ENCODE peak calls at places on chromosomes 2 and 18, in nine cellular contexts. S is HFF-Myc, J is DND-41, W is astrocyte of the spinal cord, L is fibroblast of villous mesenchyme, I is heart left ventricle, F is IMR-90, D is epithelial cell of esophagus, T is GM23338. Y is an unnamed sample.

GRCh38 chr2:219289537-219290361 is 10.6 kb downstream of the DNAJB2 start:
- DNase-seq in T (no peak), I (peak), L (peak), J (no peak), D (peak), S (peak), W (peak), F (peak), Y (no peak)

GRCh38 chr2:71882949-71883472 is 264.7 kb downstream of the CYP26B1 start:
- DNase-seq in J (no peak), I (peak), T (no peak), L (peak), W (peak), F (peak), D (peak), S (peak), Y (peak)

GRCh38 chr18:77127769-77128671 is 4.6 kb downstream of the MBP start:
- DNase-seq in F (peak), W (peak), S (peak), J (peak), I (no peak), T (no peak), L (peak), D (peak), Y (peak)

GRCh38 chr2:68812256-68812655 is 58.9 kb downstream of the BMP10 start:
- DNase-seq in D (no peak), F (peak), W (no peak), L (no peak), I (no peak), J (no peak), S (no peak), T (no peak), Y (no peak)

GRCh38 chr2:171434671-171434980 is 600 bp downstream of the DCAF17 start:
- DNase-seq in S (no peak), W (no peak), L (no peak), I (no peak), J (no peak), F (no peak), D (no peak), T (peak), Y (no peak)

GRCh38 chr2:240922234-240922981 is 16.3 kb downstream of the CROCC2 start:
- DNase-seq in S (no peak), D (no peak), F (no peak), T (no peak), I (peak), J (no peak), W (no peak), L (no peak), Y (no peak)

GRCh38 chr2:198374375-198375072 is 570.1 kb downstream of the PLCL1 start:
- DNase-seq in L (peak), D (peak), W (peak), T (peak), I (no peak), S (peak), F (peak), J (peak), Y (peak)

GRCh38 chr18:51279367-51279984 is 82.0 kb upstream of the MEX3C start:
- DNase-seq in F (no peak), S (no peak), W (no peak), J (no peak), T (no peak), I (no peak), D (no peak), L (no peak), Y (peak)

GRCh38 chr18:50594012-50594411 is 34.1 kb downstream of the MAPK4 start:
- DNase-seq in S (no peak), T (no peak), D (no peak), L (no peak), I (no peak), F (no peak), J (no peak), W (no peak), Y (no peak)

GRCh38 chr2:231604101-231604684 is 11.5 kb downstream of the TEX44 start:
- DNase-seq in I (peak), L (no peak), S (no peak), D (peak), F (no peak), W (no peak), J (no peak), T (peak), Y (peak)

GRCh38 chr2:102021776-102022175 is 30.0 kb downstream of the IL1R2 start:
- DNase-seq in L (no peak), W (peak), T (no peak), J (no peak), D (no peak), F (no peak), S (no peak), I (no peak), Y (no peak)

GRCh38 chr2:197309369-197310231 is 980 bp downstream of the ANKRD44 start:
- DNase-seq in I (no peak), D (no peak), W (peak), L (no peak), F (no peak), S (no peak), T (peak), J (peak), Y (peak)

GRCh38 chr2:10205201-10205475 is 82.6 kb downstream of the RRM2 start:
- DNase-seq in L (no peak), I (no peak), T (no peak), J (no peak), W (no peak), F (no peak), D (no peak), S (no peak), Y (no peak)

GRCh38 chr2:89833116-89833779 is 1141.8 kb downstream of the RPIA start:
- DNase-seq in L (no peak), W (no peak), I (no peak), T (peak), D (no peak), S (no peak), F (peak), J (no peak), Y (no peak)

GRCh38 chr2:128640847-128641360 is 322.2 kb upstream of the HS6ST1 start:
- DNase-seq in W (no peak), F (no peak), S (no peak), D (no peak), I (peak), J (peak), T (no peak), L (no peak), Y (no peak)

GRCh38 chr18:57214976-57215375 is 68.1 kb downstream of the BOD1L2 start:
- DNase-seq in J (no peak), T (no peak), S (no peak), F (no peak), W (no peak), I (no peak), D (peak), L (no peak), Y (no peak)

GRCh38 chr18:67001052-67001451 is 397.2 kb upstream of the CDH19 start:
- DNase-seq in T (no peak), D (no peak), I (no peak), L (no peak), W (no peak), F (no peak), J (no peak), S (no peak), Y (no peak)

GRCh38 chr2:85605406-85606115 is 3.1 kb upstream of the TMEM150A start:
- DNase-seq in S (peak), D (no peak), T (no peak), L (peak), I (no peak), W (peak), F (peak), J (no peak), Y (no peak)

GRCh38 chr18:21904856-21905255 is 164.3 kb downstream of the MIB1 start:
- DNase-seq in T (no peak), S (no peak), W (no peak), I (no peak), L (no peak), F (no peak), D (no peak), J (no peak), Y (no peak)

GRCh38 chr2:128362889-128363228 is 44.2 kb upstream of the HS6ST1 start:
- DNase-seq in L (peak), S (peak), J (no peak), F (peak), I (no peak), D (no peak), T (peak), W (peak), Y (no peak)

GRCh38 chr2:131042161-131042775 is 51.0 kb downstream of the FAM168B start:
- DNase-seq in W (no peak), S (no peak), F (no peak), I (no peak), L (no peak), J (peak), T (no peak), D (peak), Y (no peak)

GRCh38 chr2:187769437-187769836 is 215.2 kb upstream of the TFPI start:
- DNase-seq in I (no peak), S (no peak), L (peak), D (no peak), T (no peak), W (no peak), F (no peak), J (no peak), Y (no peak)

GRCh38 chr18:63844254-63844653 is 43.3 kb upstream of the SERPINB2 start:
- DNase-seq in W (peak), D (peak), L (peak), F (peak), S (peak), J (no peak), I (no peak), T (peak), Y (peak)

GRCh38 chr2:43707255-43707654 is 31.0 kb upstream of the C1GALT1C1L start:
- DNase-seq in W (peak), L (peak), F (peak), D (peak), T (no peak), S (peak), J (no peak), I (peak), Y (no peak)

GRCh38 chr2:148978736-148979135 is 59.8 kb upstream of the LYPD6B start:
- DNase-seq in W (no peak), L (peak), F (no peak), T (no peak), S (no peak), J (no peak), I (no peak), D (no peak), Y (no peak)

GRCh38 chr2:106885326-106885725 is 641 bp downstream of the ST6GAL2 start:
- DNase-seq in F (no peak), W (peak), L (peak), J (no peak), T (peak), I (no peak), D (no peak), S (no peak), Y (no peak)

GRCh38 chr18:48031011-48031480 is 100.6 kb upstream of the SMAD2 start:
- DNase-seq in W (peak), I (peak), F (peak), S (no peak), L (peak), D (peak), T (peak), J (peak), Y (peak)

GRCh38 chr2:8882094-8882493 is 44.7 kb upstream of the KIDINS220 start:
- DNase-seq in D (peak), I (no peak), S (no peak), F (peak), T (peak), L (peak), J (peak), W (peak), Y (peak)

GRCh38 chr2:33321236-33321731 is 155.2 kb upstream of the RASGRP3 start:
- DNase-seq in I (no peak), D (peak), J (peak), W (peak), F (peak), T (no peak), L (peak), S (peak), Y (peak)

GRCh38 chr2:238238311-238238765 is 1.5 kb downstream of the HES6 start:
- DNase-seq in S (no peak), F (no peak), D (no peak), J (no peak), I (no peak), L (no peak), T (no peak), W (no peak), Y (no peak)

GRCh38 chr18:64419156-64419555 is 270.3 kb upstream of the LINC00305 start:
- DNase-seq in J (no peak), T (no peak), W (no peak), D (no peak), L (no peak), F (no peak), I (no peak), S (no peak), Y (no peak)

GRCh38 chr2:43537137-43537536 is 58.7 kb downstream of the THADA start:
- DNase-seq in F (no peak), S (no peak), L (no peak), D (no peak), I (no peak), T (no peak), W (peak), J (no peak), Y (no peak)

GRCh38 chr18:7221424-7222155 is 9.3 kb upstream of the LRRC30 start:
- DNase-seq in T (peak), I (peak), F (peak), S (peak), L (peak), J (peak), W (peak), D (peak), Y (peak)

GRCh38 chr18:63159590-63159989 is 160.0 kb downstream of the BCL2 start:
- DNase-seq in I (no peak), L (no peak), J (no peak), D (no peak), F (no peak), T (no peak), W (no peak), S (no peak), Y (peak)

GRCh38 chr2:168136392-168136977 is 110.9 kb downstream of the STK39 start:
- DNase-seq in J (no peak), W (peak), T (peak), S (no peak), L (peak), D (peak), I (no peak), F (peak), Y (peak)

GRCh38 chr2:65057391-65058052 is 1.3 kb downstream of the CEP68 start:
- DNase-seq in F (peak), T (peak), L (peak), S (peak), J (peak), I (no peak), W (peak), D (peak), Y (peak)

GRCh38 chr2:64654993-64655666 is 1.4 kb upstream of the SERTAD2 start:
- DNase-seq in D (no peak), T (no peak), F (no peak), L (no peak), J (peak), I (no peak), W (peak), S (no peak), Y (peak)

GRCh38 chr2:45010706-45011036 is 1.4 kb upstream of the SIX2 start:
- DNase-seq in J (no peak), S (no peak), T (no peak), D (no peak), W (no peak), L (no peak), I (no peak), F (no peak), Y (no peak)

GRCh38 chr2:45014016-45014702 is 4.9 kb upstream of the SIX2 start:
- DNase-seq in J (no peak), S (no peak), W (peak), L (peak), I (peak), F (no peak), D (peak), T (peak), Y (no peak)

GRCh38 chr2:45011621-45012602 is 2.7 kb upstream of the SIX2 start:
- DNase-seq in S (no peak), W (no peak), L (no peak), I (no peak), J (no peak), D (no peak), T (no peak), F (no peak), Y (no peak)

GRCh38 chr2:45013229-45014015 is 4.2 kb upstream of the SIX2 start:
- DNase-seq in L (no peak), D (no peak), J (no peak), T (peak), W (no peak), F (no peak), I (no peak), S (no peak), Y (no peak)

DNA sequence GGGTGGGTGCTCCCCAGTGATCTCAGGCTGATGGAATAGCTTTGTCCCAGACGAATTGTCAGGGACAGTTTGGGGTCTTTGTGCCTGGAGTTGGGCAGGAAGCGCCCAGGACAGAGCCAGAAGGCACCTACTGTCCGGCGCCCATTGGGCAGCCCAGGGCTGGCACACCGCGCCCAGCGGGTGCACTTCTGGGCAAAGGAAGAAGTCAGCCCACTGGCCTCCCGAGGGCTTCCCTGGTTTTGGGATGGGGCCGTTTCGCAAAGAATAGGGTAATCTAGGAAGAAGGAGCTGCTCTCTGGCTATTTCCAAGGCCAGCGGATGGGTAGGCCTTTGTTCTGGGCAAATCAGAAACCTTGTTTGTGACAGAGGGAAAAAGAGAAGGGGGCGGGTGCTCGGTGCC is 3.5 kb upstream of the SIX2 start:
- DNase-seq in I (no peak), D (no peak), W (no peak), J (no peak), S (no peak), L (no peak), T (no peak), F (no peak), Y (no peak)
- H3K4me3 ChIP-seq in I (no peak), D (no peak), W (no peak), J (no peak), S (no peak), L (no peak), T (peak), F (no peak), Y (no peak)

GRCh38 chr2:16320716-16321115 is 344.9 kb downstream of the CYRIA start:
- DNase-seq in S (no peak), F (no peak), J (no peak), I (no peak), T (peak), D (no peak), L (no peak), W (no peak), Y (no peak)

GRCh38 chr2:16322308-16323130 is 343.1 kb downstream of the CYRIA start:
- DNase-seq in L (no peak), T (no peak), D (no peak), S (no peak), W (no peak), F (no peak), J (no peak), I (no peak), Y (no peak)

GRCh38 chr2:16321256-16321655 is 344.4 kb downstream of the CYRIA start:
- DNase-seq in J (no peak), W (no peak), F (no peak), L (no peak), D (no peak), S (no peak), T (no peak), I (no peak), Y (no peak)

GRCh38 chr2:16323131-16323520 is 342.5 kb downstream of the CYRIA start:
- DNase-seq in F (no peak), S (no peak), J (no peak), I (no peak), W (no peak), D (no peak), T (no peak), L (no peak), Y (no peak)

GRCh38 chr2:16321872-16322271 is 343.8 kb downstream of the CYRIA start:
- DNase-seq in S (no peak), J (no peak), L (no peak), I (no peak), D (no peak), F (no peak), W (no peak), T (peak), Y (no peak)
- TF ChIP-seq CTCF in S (peak), J (no peak), L (no peak), I (no peak), D (no peak), F (no peak), W (no peak), T (peak), Y (no peak)

DNA sequence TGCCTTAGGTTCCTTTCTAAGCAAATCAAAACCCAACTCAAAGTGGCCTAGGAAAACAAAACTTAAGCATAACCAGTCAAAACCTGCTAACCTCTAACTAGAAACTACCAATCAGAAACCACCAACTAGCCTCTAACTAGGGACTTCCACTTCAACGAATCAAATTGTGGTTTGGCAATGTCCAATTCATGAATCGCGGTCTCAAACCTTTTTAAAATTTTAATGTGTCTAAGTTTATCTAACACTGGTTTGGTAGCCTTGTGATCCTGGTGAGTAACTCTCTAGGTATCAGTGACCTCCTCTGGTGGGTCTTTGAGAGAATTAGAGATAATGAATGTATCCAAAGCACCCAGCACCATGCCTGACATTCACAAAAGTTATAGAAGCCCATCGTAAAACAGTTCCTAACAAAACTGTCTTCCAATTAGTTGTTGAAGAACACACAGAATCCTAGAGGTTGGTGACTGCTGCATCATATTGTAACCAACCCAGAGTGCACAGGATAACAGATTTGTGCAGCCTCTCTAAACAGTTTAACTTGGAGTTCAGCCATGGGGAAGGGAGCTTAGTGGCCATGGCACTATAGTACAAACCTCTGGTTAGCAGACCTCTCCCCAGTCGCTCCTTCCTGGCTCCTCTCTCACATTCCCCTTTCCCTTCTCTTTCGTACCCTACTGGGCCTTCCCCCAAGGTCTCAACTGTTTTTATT is 45.2 kb upstream of the B3GNT2 start:
- DNase-seq in L (no peak), W (peak), T (peak), J (no peak), D (no peak), I (no peak), S (no peak), F (peak), Y (peak)
- H3K4me3 ChIP-seq in L (no peak), W (no peak), T (peak), J (no peak), D (no peak), I (no peak), S (no peak), F (no peak), Y (no peak)

GRCh38 chr2:54760310-54760709 is 36.8 kb downstream of the EML6 start:
- DNase-seq in J (no peak), F (no peak), D (no peak), L (no peak), S (no peak), W (no peak), I (no peak), T (no peak), Y (peak)

GRCh38 chr2:54767921-54768320 is 44.5 kb downstream of the EML6 start:
- DNase-seq in S (no peak), I (no peak), W (peak), L (peak), J (no peak), F (peak), T (no peak), D (peak), Y (peak)

GRCh38 chr2:54768772-54769428 is 45.4 kb downstream of the EML6 start:
- DNase-seq in T (no peak), L (no peak), F (no peak), S (no peak), I (no peak), D (no peak), W (no peak), J (no peak), Y (no peak)

DNA sequence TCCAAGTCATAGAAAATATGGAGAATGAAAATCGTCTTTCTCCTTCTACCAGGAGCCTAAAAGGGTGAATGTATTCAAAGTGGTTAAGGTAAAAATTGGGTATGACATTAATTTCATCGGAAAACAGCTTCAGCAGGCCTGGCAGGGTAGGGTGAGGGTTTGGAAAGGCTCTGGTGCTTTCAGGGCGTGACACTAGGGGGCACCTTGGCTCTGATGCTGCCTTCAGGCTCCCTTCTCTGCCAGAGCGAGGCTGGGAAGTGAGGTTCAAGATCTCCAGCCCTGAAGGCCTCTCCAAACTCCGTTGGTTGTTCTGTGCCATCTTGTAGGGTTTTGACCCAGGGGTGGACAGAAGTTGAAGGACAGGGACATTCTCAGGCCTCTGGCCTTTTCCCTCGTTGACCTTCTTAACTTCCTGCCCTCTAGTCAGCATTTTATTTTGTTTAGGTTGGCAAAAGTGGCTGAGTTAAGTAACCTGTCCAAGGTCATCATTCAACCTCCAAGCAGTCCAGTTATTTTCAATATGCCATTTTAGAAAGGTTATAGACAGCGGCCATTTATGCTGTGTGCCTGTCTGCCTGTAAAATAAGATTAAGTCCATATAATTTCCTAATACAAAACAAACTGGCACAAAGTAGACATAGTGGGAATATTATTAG is 40.3 kb downstream of the EML6 start:
- DNase-seq in F (no peak), D (peak), L (no peak), J (peak), S (no peak), W (no peak), I (no peak), T (peak), Y (peak)
- TF ChIP-seq CTCF in F (peak), D (peak), L (peak), J (peak), S (peak), W (peak), I (no peak), T (peak), Y (peak)

Y was measured in GM12865.